ENCODE peak calls at places on chromosomes 2 and 18, in five cellular contexts. One of them, this sample, is unnamed.
A peak's percentile ranks its signal among the peaks of the same experiment; 100 is the strongest.

GRCh38 chr2:205024822-205025518 is 479.7 kb downstream of the PARD3B start:
- DNase-seq in head of caudate nucleus: peak; percentile 61
- DNase-seq in activated CD4-positive, alpha-beta T cell treated with anti-CD3 and anti-CD28 coated beads for 1 hour: no peak
- DNase-seq in naive B cell: no peak
- DNase-seq in anterior cingulate cortex: peak; percentile 7
- DNase-seq in this sample: no peak

GRCh38 chr2:206051912-206052311 is 34.1 kb downstream of the INO80D start:
- DNase-seq in activated CD4-positive, alpha-beta T cell treated with anti-CD3 and anti-CD28 coated beads for 1 hour: no peak
- DNase-seq in naive B cell: no peak
- DNase-seq in anterior cingulate cortex: no peak
- DNase-seq in head of caudate nucleus: no peak
- DNase-seq in this sample: no peak

GRCh38 chr18:47191956-47192355 is 15.8 kb upstream of the IER3IP1 start:
- DNase-seq in naive B cell: no peak
- DNase-seq in head of caudate nucleus: no peak
- DNase-seq in activated CD4-positive, alpha-beta T cell treated with anti-CD3 and anti-CD28 coated beads for 1 hour: no peak
- DNase-seq in anterior cingulate cortex: no peak
- DNase-seq in this sample: no peak

GRCh38 chr2:218865396-218865795 is 5.8 kb downstream of the WNT6 start:
- DNase-seq in head of caudate nucleus: no peak
- DNase-seq in naive B cell: no peak
- DNase-seq in anterior cingulate cortex: no peak
- DNase-seq in activated CD4-positive, alpha-beta T cell treated with anti-CD3 and anti-CD28 coated beads for 1 hour: no peak
- DNase-seq in this sample: no peak

GRCh38 chr18:4734903-4735302 is 279.8 kb upstream of the DLGAP1 start:
- DNase-seq in anterior cingulate cortex: no peak
- DNase-seq in head of caudate nucleus: no peak
- DNase-seq in naive B cell: no peak
- DNase-seq in activated CD4-positive, alpha-beta T cell treated with anti-CD3 and anti-CD28 coated beads for 1 hour: no peak
- DNase-seq in this sample: no peak

GRCh38 chr2:174581543-174581942 is 16.1 kb downstream of the WIPF1 start:
- DNase-seq in activated CD4-positive, alpha-beta T cell treated with anti-CD3 and anti-CD28 coated beads for 1 hour: no peak
- DNase-seq in anterior cingulate cortex: no peak
- DNase-seq in head of caudate nucleus: no peak
- DNase-seq in naive B cell: no peak
- DNase-seq in this sample: no peak

GRCh38 chr2:30622452-30622851 is 175.4 kb downstream of the LCLAT1 start:
- DNase-seq in head of caudate nucleus: no peak
- DNase-seq in naive B cell: no peak
- DNase-seq in activated CD4-positive, alpha-beta T cell treated with anti-CD3 and anti-CD28 coated beads for 1 hour: no peak
- DNase-seq in anterior cingulate cortex: no peak
- DNase-seq in this sample: no peak

GRCh38 chr2:100995309-100996075 is 6.6 kb upstream of the RPL31 start:
- DNase-seq in activated CD4-positive, alpha-beta T cell treated with anti-CD3 and anti-CD28 coated beads for 1 hour: no peak
- DNase-seq in anterior cingulate cortex: no peak
- DNase-seq in naive B cell: no peak
- DNase-seq in head of caudate nucleus: no peak
- DNase-seq in this sample: no peak

GRCh38 chr2:148909114-148909513 is 34.1 kb downstream of the KIF5C start:
- DNase-seq in anterior cingulate cortex: no peak
- DNase-seq in activated CD4-positive, alpha-beta T cell treated with anti-CD3 and anti-CD28 coated beads for 1 hour: no peak
- DNase-seq in naive B cell: no peak
- DNase-seq in head of caudate nucleus: peak; percentile 47
- DNase-seq in this sample: no peak

GRCh38 chr2:106982350-106982749 is 96.4 kb upstream of the ST6GAL2 start:
- DNase-seq in head of caudate nucleus: no peak
- DNase-seq in activated CD4-positive, alpha-beta T cell treated with anti-CD3 and anti-CD28 coated beads for 1 hour: no peak
- DNase-seq in naive B cell: no peak
- DNase-seq in anterior cingulate cortex: no peak
- DNase-seq in this sample: no peak

GRCh38 chr18:59279193-59279592 is 5.9 kb upstream of the RAX start:
- DNase-seq in head of caudate nucleus: no peak
- DNase-seq in naive B cell: no peak
- DNase-seq in activated CD4-positive, alpha-beta T cell treated with anti-CD3 and anti-CD28 coated beads for 1 hour: no peak
- DNase-seq in anterior cingulate cortex: no peak
- DNase-seq in this sample: no peak

GRCh38 chr2:71560286-71561011 is 107.1 kb downstream of the DYSF start:
- DNase-seq in activated CD4-positive, alpha-beta T cell treated with anti-CD3 and anti-CD28 coated beads for 1 hour: no peak
- DNase-seq in anterior cingulate cortex: no peak
- DNase-seq in head of caudate nucleus: no peak
- DNase-seq in naive B cell: no peak
- DNase-seq in this sample: no peak

GRCh38 chr2:213763963-213764362 is 479.7 kb downstream of the SPAG16 start:
- DNase-seq in head of caudate nucleus: no peak
- DNase-seq in naive B cell: no peak
- DNase-seq in activated CD4-positive, alpha-beta T cell treated with anti-CD3 and anti-CD28 coated beads for 1 hour: no peak
- DNase-seq in anterior cingulate cortex: no peak
- DNase-seq in this sample: no peak

GRCh38 chr2:186709529-186710455 is 15.9 kb downstream of the FAM171B start:
- DNase-seq in activated CD4-positive, alpha-beta T cell treated with anti-CD3 and anti-CD28 coated beads for 1 hour: no peak
- DNase-seq in head of caudate nucleus: no peak
- DNase-seq in naive B cell: no peak
- DNase-seq in anterior cingulate cortex: no peak
- DNase-seq in this sample: peak; percentile 32

GRCh38 chr2:148720501-148720998 is 76.0 kb downstream of the EPC2 start:
- DNase-seq in activated CD4-positive, alpha-beta T cell treated with anti-CD3 and anti-CD28 coated beads for 1 hour: no peak
- DNase-seq in anterior cingulate cortex: no peak
- DNase-seq in head of caudate nucleus: no peak
- DNase-seq in naive B cell: no peak
- DNase-seq in this sample: no peak

GRCh38 chr2:40256649-40257048 is 195.2 kb downstream of the SLC8A1 start:
- DNase-seq in anterior cingulate cortex: no peak
- DNase-seq in activated CD4-positive, alpha-beta T cell treated with anti-CD3 and anti-CD28 coated beads for 1 hour: no peak
- DNase-seq in naive B cell: no peak
- DNase-seq in head of caudate nucleus: no peak
- DNase-seq in this sample: peak; percentile 49

GRCh38 chr2:189261431-189261841 is 81.9 kb upstream of the COL5A2 start:
- DNase-seq in naive B cell: no peak
- DNase-seq in activated CD4-positive, alpha-beta T cell treated with anti-CD3 and anti-CD28 coated beads for 1 hour: no peak
- DNase-seq in anterior cingulate cortex: no peak
- DNase-seq in head of caudate nucleus: no peak
- DNase-seq in this sample: no peak

GRCh38 chr2:177334940-177335543 is 57.5 kb upstream of the AGPS start:
- DNase-seq in head of caudate nucleus: peak; percentile 42
- DNase-seq in naive B cell: peak; percentile 51
- DNase-seq in activated CD4-positive, alpha-beta T cell treated with anti-CD3 and anti-CD28 coated beads for 1 hour: no peak
- DNase-seq in anterior cingulate cortex: no peak
- DNase-seq in this sample: peak; percentile 85

GRCh38 chr2:40173276-40173675 is 278.6 kb downstream of the SLC8A1 start:
- DNase-seq in naive B cell: no peak
- DNase-seq in head of caudate nucleus: no peak
- DNase-seq in anterior cingulate cortex: no peak
- DNase-seq in activated CD4-positive, alpha-beta T cell treated with anti-CD3 and anti-CD28 coated beads for 1 hour: no peak
- DNase-seq in this sample: no peak

GRCh38 chr2:105538840-105539239 is 140.0 kb upstream of the FHL2 start:
- DNase-seq in naive B cell: no peak
- DNase-seq in activated CD4-positive, alpha-beta T cell treated with anti-CD3 and anti-CD28 coated beads for 1 hour: no peak
- DNase-seq in anterior cingulate cortex: no peak
- DNase-seq in head of caudate nucleus: no peak
- DNase-seq in this sample: no peak

GRCh38 chr2:17558053-17558452 is 17.6 kb downstream of the VSNL1 start:
- DNase-seq in naive B cell: no peak
- DNase-seq in activated CD4-positive, alpha-beta T cell treated with anti-CD3 and anti-CD28 coated beads for 1 hour: no peak
- DNase-seq in head of caudate nucleus: no peak
- DNase-seq in anterior cingulate cortex: no peak
- DNase-seq in this sample: no peak

GRCh38 chr2:28658369-28658768 is 93.3 kb upstream of the PPP1CB start:
- DNase-seq in anterior cingulate cortex: no peak
- DNase-seq in activated CD4-positive, alpha-beta T cell treated with anti-CD3 and anti-CD28 coated beads for 1 hour: no peak
- DNase-seq in head of caudate nucleus: no peak
- DNase-seq in naive B cell: no peak
- DNase-seq in this sample: no peak

GRCh38 chr2:195331124-195331523 is 325.9 kb upstream of the SLC39A10 start:
- DNase-seq in anterior cingulate cortex: no peak
- DNase-seq in head of caudate nucleus: no peak
- DNase-seq in naive B cell: no peak
- DNase-seq in activated CD4-positive, alpha-beta T cell treated with anti-CD3 and anti-CD28 coated beads for 1 hour: no peak
- DNase-seq in this sample: no peak

GRCh38 chr2:64471616-64472015 is 17.7 kb downstream of the LGALSL start:
- DNase-seq in anterior cingulate cortex: no peak
- DNase-seq in head of caudate nucleus: no peak
- DNase-seq in naive B cell: no peak
- DNase-seq in activated CD4-positive, alpha-beta T cell treated with anti-CD3 and anti-CD28 coated beads for 1 hour: no peak
- DNase-seq in this sample: no peak

GRCh38 chr18:48206887-48207286 is 202.3 kb downstream of the ZBTB7C start:
- DNase-seq in activated CD4-positive, alpha-beta T cell treated with anti-CD3 and anti-CD28 coated beads for 1 hour: no peak
- DNase-seq in head of caudate nucleus: no peak
- DNase-seq in naive B cell: no peak
- DNase-seq in anterior cingulate cortex: no peak
- DNase-seq in this sample: no peak

GRCh38 chr2:100606740-100607343 is 44.0 kb downstream of the PDCL3 start:
- DNase-seq in naive B cell: no peak
- DNase-seq in head of caudate nucleus: peak; percentile 58
- DNase-seq in activated CD4-positive, alpha-beta T cell treated with anti-CD3 and anti-CD28 coated beads for 1 hour: no peak
- DNase-seq in anterior cingulate cortex: no peak
- DNase-seq in this sample: peak; percentile 73

GRCh38 chr2:236774171-236774570 is 204.5 kb downstream of the ACKR3 start:
- DNase-seq in head of caudate nucleus: no peak
- DNase-seq in activated CD4-positive, alpha-beta T cell treated with anti-CD3 and anti-CD28 coated beads for 1 hour: no peak
- DNase-seq in anterior cingulate cortex: no peak
- DNase-seq in naive B cell: no peak
- DNase-seq in this sample: no peak

GRCh38 chr2:229032596-229033234 is 238.4 kb downstream of the PID1 start:
- DNase-seq in naive B cell: no peak
- DNase-seq in activated CD4-positive, alpha-beta T cell treated with anti-CD3 and anti-CD28 coated beads for 1 hour: no peak
- DNase-seq in head of caudate nucleus: no peak
- DNase-seq in anterior cingulate cortex: no peak
- DNase-seq in this sample: no peak